ENCODE peak calls at places on chromosomes 11 and 22, in eight cellular contexts. S is mucosa of descending colon, X is GM12865, M is nephron progenitor cell, H is spleen, L is GM10248, Y is lower leg skin, C is stomach. I is an unnamed sample.

GRCh38 chr11:1864831-1865665 is 12.2 kb downstream of the LSP1 start:
- DNase-seq in S (no peak), X (no peak), M (peak; percentile 44), H (peak; percentile 77), L (no peak), Y (no peak), C (no peak), I (no peak)

GRCh38 chr22:44730490-44731356 is 21.7 kb upstream of the ARHGAP8 start:
- DNase-seq in S (no peak), X (no peak), M (no peak), H (no peak), L (no peak), Y (no peak), C (no peak), I (no peak)

GRCh38 chr11:61860054-61860903 is 31.1 kb downstream of the FADS3 start:
- DNase-seq in S (peak; percentile 82), X (no peak), M (no peak), H (no peak), L (no peak), Y (peak; percentile 34), C (peak; percentile 84), I (no peak)

GRCh38 chr11:47001666-47002285 is 65.2 kb downstream of the CSTPP1 start:
- DNase-seq in S (no peak), X (no peak), M (no peak), H (no peak), L (no peak), Y (no peak), C (no peak), I (no peak)

GRCh38 chr11:60840711-60841430 is 1.0 kb upstream of the CCDC86 start:
- DNase-seq in S (peak; percentile 34), X (no peak), M (no peak), H (no peak), L (no peak), Y (peak; percentile 35), C (no peak), I (no peak)

GRCh38 chr22:45185718-45186511 is 22.2 kb downstream of the NUP50 start:
- DNase-seq in S (no peak), X (no peak), M (no peak), H (peak; percentile 29), L (no peak), Y (peak; percentile 11), C (no peak), I (no peak)

GRCh38 chr11:75263944-75264349 is 23.4 kb downstream of the TPBGL start:
- DNase-seq in S (no peak), X (no peak), M (no peak), H (peak; percentile 85), L (no peak), Y (no peak), C (no peak), I (no peak)

GRCh38 chr11:72776844-72777754 is 16.7 kb downstream of the STARD10 start:
- DNase-seq in S (peak; percentile 46), X (no peak), M (no peak), H (peak; percentile 88), L (no peak), Y (no peak), C (peak; percentile 72), I (no peak)

GRCh38 chr11:23789938-23790371 is 706.9 kb upstream of the LUZP2 start:
- DNase-seq in S (peak; percentile 50), X (no peak), M (no peak), H (no peak), L (no peak), Y (no peak), C (peak; percentile 45), I (no peak)

GRCh38 chr11:33475999-33476398 is 218.8 kb downstream of the HIPK3 start:
- DNase-seq in S (no peak), X (peak; percentile 15), M (no peak), H (no peak), L (no peak), Y (no peak), C (peak; percentile 29), I (no peak)

GRCh38 chr11:75543808-75544207 is 18.1 kb upstream of the GDPD5 start:
- DNase-seq in S (peak; percentile 35), X (no peak), M (no peak), H (no peak), L (no peak), Y (no peak), C (no peak), I (no peak)

GRCh38 chr11:87180743-87181142 is 143.0 kb downstream of the TMEM135 start:
- DNase-seq in S (no peak), X (no peak), M (no peak), H (no peak), L (no peak), Y (no peak), C (no peak), I (no peak)

GRCh38 chr22:38017272-38017920 is 33.0 kb upstream of the SOX10 start:
- DNase-seq in S (peak; percentile 79), X (no peak), M (no peak), H (no peak), L (no peak), Y (peak; percentile 83), C (peak; percentile 74), I (peak; percentile 33)

GRCh38 chr11:8631395-8632110 is 37.5 kb upstream of the STK33 start:
- DNase-seq in S (peak; percentile 27), X (no peak), M (no peak), H (no peak), L (no peak), Y (no peak), C (no peak), I (no peak)

GRCh38 chr22:46592390-46592872 is 27.8 kb upstream of the GRAMD4 start:
- DNase-seq in S (peak; percentile 65), X (peak; percentile 83), M (no peak), H (peak; percentile 92), L (peak; percentile 75), Y (no peak), C (no peak), I (no peak)

GRCh38 chr22:49672013-49672516 is 155.6 kb downstream of the BRD1 start:
- DNase-seq in S (no peak), X (no peak), M (no peak), H (no peak), L (no peak), Y (no peak), C (no peak), I (no peak)

GRCh38 chr11:34978236-34979191 is 62.1 kb downstream of the PDHX start:
- DNase-seq in S (no peak), X (no peak), M (no peak), H (no peak), L (no peak), Y (no peak), C (no peak), I (no peak)

GRCh38 chr11:92628401-92629292 is 340.8 kb upstream of the MTNR1B start:
- DNase-seq in S (no peak), X (no peak), M (no peak), H (no peak), L (no peak), Y (no peak), C (no peak), I (no peak)

GRCh38 chr22:37486224-37486845 is at the start of gene MFNG:
- DNase-seq in S (peak; percentile 73), X (peak; percentile 88), M (peak; percentile 74), H (peak; percentile 96), L (peak; percentile 94), Y (peak; percentile 63), C (peak; percentile 78), I (no peak)

GRCh38 chr11:79616392-79616831 is 175.6 kb upstream of the TENM4 start:
- DNase-seq in S (no peak), X (no peak), M (no peak), H (no peak), L (no peak), Y (no peak), C (no peak), I (no peak)

GRCh38 chr11:12815150-12815523 is 140.9 kb downstream of the TEAD1 start:
- DNase-seq in S (no peak), X (no peak), M (no peak), H (no peak), L (no peak), Y (no peak), C (no peak), I (no peak)

GRCh38 chr11:12968836-12969235 is 40.3 kb upstream of the RASSF10 start:
- DNase-seq in S (no peak), X (no peak), M (no peak), H (no peak), L (no peak), Y (no peak), C (no peak), I (no peak)

GRCh38 chr11:84313830-84314359 is 1027.7 kb upstream of the CCDC90B start:
- DNase-seq in S (no peak), X (no peak), M (no peak), H (no peak), L (no peak), Y (no peak), C (no peak), I (no peak)
- TF ChIP-seq CTCF in S (no peak), X (no peak), M (no peak), H (no peak), L (no peak), Y (no peak), C (no peak), I (no peak)

GRCh38 chr11:68324241-68324640 is 11.8 kb downstream of the LRP5 start:
- DNase-seq in S (no peak), X (no peak), M (no peak), H (no peak), L (no peak), Y (no peak), C (no peak), I (no peak)
- TF ChIP-seq CTCF in S (no peak), X (no peak), M (no peak), H (no peak), L (no peak), Y (no peak), C (no peak), I (no peak)

GRCh38 chr11:19800714-19801519 is 88.3 kb downstream of the NAV2 start:
- DNase-seq in S (no peak), X (no peak), M (no peak), H (no peak), L (no peak), Y (no peak), C (no peak), I (no peak)
- TF ChIP-seq CTCF in S (no peak), X (no peak), M (no peak), H (no peak), L (no peak), Y (no peak), C (no peak), I (no peak)

GRCh38 chr11:32003335-32003734 is 87.5 kb upstream of the RCN1 start:
- DNase-seq in S (no peak), X (peak; percentile 20), M (no peak), H (no peak), L (no peak), Y (no peak), C (no peak), I (no peak)

GRCh38 chr11:32008879-32009548 is 81.9 kb upstream of the RCN1 start:
- DNase-seq in S (no peak), X (no peak), M (no peak), H (no peak), L (no peak), Y (no peak), C (no peak), I (no peak)

GRCh38 chr11:32005786-32006406 is 85.0 kb upstream of the RCN1 start:
- DNase-seq in S (no peak), X (no peak), M (no peak), H (no peak), L (no peak), Y (no peak), C (no peak), I (no peak)

GRCh38 chr11:32002311-32002710 is 88.6 kb upstream of the RCN1 start:
- DNase-seq in S (no peak), X (no peak), M (no peak), H (no peak), L (no peak), Y (no peak), C (no peak), I (no peak)

GRCh38 chr11:32006799-32007388 is 84.0 kb upstream of the RCN1 start:
- DNase-seq in S (peak; percentile 10), X (peak; percentile 62), M (peak; percentile 33), H (no peak), L (peak; percentile 52), Y (no peak), C (no peak), I (no peak)
- TF ChIP-seq CTCF in S (peak; percentile 7), X (peak; percentile 72), M (peak; percentile 70), H (peak; percentile 55), L (peak; percentile 74), Y (no peak), C (peak; percentile 34), I (no peak)

I was measured in omental fat pad.